ENCODE peak calls at places on chromosome 6, in ten cellular contexts. N is bronchial epithelial cell; V is lung; A is fibroblast of lung; Z is stimulated activated naive CD8-positive, alpha-beta T cell treated with anti-CD3 and anti-CD28 coated beads, Interleukin-15, amount 100 ng/mL, for 72 hours; C is choroid plexus epithelial cell; W is tibial artery; K is mesothelial cell of epicardium; Q is activated naive CD8-positive, alpha-beta T cell treated with anti-CD3 and anti-CD28 coated beads for 36 hours; G is cardiac fibroblast. X is an unnamed sample.

GRCh38 chr6:31546339-31546961 is at the start of gene ATP6V1G2:
- DNase-seq in N (peak), V (peak), A (peak), Z (peak), C (peak), W (peak), K (peak), Q (peak), G (peak), X (peak)

GRCh38 chr6:37731888-37732287 is 34.2 kb upstream of the MDGA1 start:
- DNase-seq in N (peak), V (no peak), A (no peak), Z (peak), C (no peak), W (no peak), K (no peak), Q (peak), G (no peak), X (peak)

GRCh38 chr6:129555206-129555832 is 154.7 kb downstream of the ARHGAP18 start:
- DNase-seq in N (no peak), V (no peak), A (peak), Z (no peak), C (peak), W (no peak), K (no peak), Q (no peak), G (peak), X (no peak)

GRCh38 chr6:100300221-100300736 is 164.4 kb downstream of the SIM1 start:
- DNase-seq in N (peak), V (no peak), A (peak), Z (no peak), C (peak), W (no peak), K (no peak), Q (no peak), G (peak), X (no peak)

GRCh38 chr6:143232849-143233248 is 172.2 kb downstream of the AIG1 start:
- DNase-seq in N (peak), V (peak), A (peak), Z (peak), C (peak), W (no peak), K (no peak), Q (peak), G (peak), X (peak)

GRCh38 chr6:168226832-168227434 is 92.6 kb downstream of the DACT2 start:
- DNase-seq in N (no peak), V (no peak), A (no peak), Z (no peak), C (no peak), W (no peak), K (no peak), Q (no peak), G (no peak), X (no peak)

GRCh38 chr6:3523966-3524365 is 67.1 kb upstream of the SLC22A23 start:
- DNase-seq in N (no peak), V (no peak), A (no peak), Z (no peak), C (no peak), W (no peak), K (no peak), Q (no peak), G (no peak), X (no peak)

GRCh38 chr6:113137411-113137810 is 719.7 kb upstream of the MARCKS start:
- DNase-seq in N (no peak), V (no peak), A (peak), Z (no peak), C (peak), W (no peak), K (peak), Q (no peak), G (peak), X (no peak)

GRCh38 chr6:29976588-29977424 is 34.5 kb downstream of the HLA-A start:
- DNase-seq in N (peak), V (peak), A (peak), Z (peak), C (peak), W (peak), K (peak), Q (peak), G (peak), X (peak)

GRCh38 chr6:41191569-41191968 is 9.4 kb downstream of the TREML2 start:
- DNase-seq in N (no peak), V (no peak), A (no peak), Z (no peak), C (peak), W (no peak), K (no peak), Q (no peak), G (peak), X (peak)

GRCh38 chr6:77173472-77174074 is 289.7 kb downstream of the HTR1B start:
- DNase-seq in N (peak), V (no peak), A (no peak), Z (no peak), C (peak), W (no peak), K (no peak), Q (no peak), G (peak), X (peak)

GRCh38 chr6:157579467-157580031 is 198.6 kb downstream of the ZDHHC14 start:
- DNase-seq in N (peak), V (no peak), A (no peak), Z (no peak), C (no peak), W (no peak), K (no peak), Q (no peak), G (peak), X (no peak)

GRCh38 chr6:137697267-137697938 is 169.7 kb upstream of the TNFAIP3 start:
- DNase-seq in N (peak), V (no peak), A (peak), Z (no peak), C (no peak), W (no peak), K (no peak), Q (no peak), G (peak), X (peak)

GRCh38 chr6:42572523-42572922 is 8.7 kb downstream of the UBR2 start:
- DNase-seq in N (no peak), V (no peak), A (no peak), Z (no peak), C (no peak), W (no peak), K (no peak), Q (no peak), G (no peak), X (no peak)

GRCh38 chr6:153003294-153003645 is 761 bp upstream of the MTRF1L start:
- DNase-seq in N (peak), V (no peak), A (no peak), Z (no peak), C (peak), W (peak), K (no peak), Q (no peak), G (no peak), X (no peak)

GRCh38 chr6:90131614-90132423 is 164.8 kb downstream of the BACH2 start:
- DNase-seq in N (no peak), V (no peak), A (peak), Z (no peak), C (peak), W (no peak), K (no peak), Q (no peak), G (peak), X (no peak)

GRCh38 chr6:151624900-151625536 is 131.2 kb downstream of the CCDC170 start:
- DNase-seq in N (no peak), V (no peak), A (no peak), Z (no peak), C (no peak), W (no peak), K (no peak), Q (no peak), G (no peak), X (no peak)

GRCh38 chr6:84546427-84546914 is 217.9 kb downstream of the TBX18 start:
- DNase-seq in N (peak), V (no peak), A (peak), Z (no peak), C (peak), W (no peak), K (no peak), Q (no peak), G (peak), X (no peak)

GRCh38 chr6:63643862-63644261 is 8.3 kb downstream of the PHF3 start:
- DNase-seq in N (no peak), V (no peak), A (peak), Z (no peak), C (peak), W (no peak), K (no peak), Q (no peak), G (peak), X (no peak)

GRCh38 chr6:170292111-170292777 is 1.4 kb upstream of the DLL1 start:
- DNase-seq in N (no peak), V (no peak), A (no peak), Z (no peak), C (no peak), W (no peak), K (no peak), Q (no peak), G (no peak), X (no peak)

GRCh38 chr6:76124010-76124409 is 51.5 kb upstream of the IMPG1 start:
- DNase-seq in N (no peak), V (no peak), A (no peak), Z (no peak), C (no peak), W (no peak), K (no peak), Q (no peak), G (no peak), X (no peak)

GRCh38 chr6:766625-767024 is 73.7 kb upstream of the EXOC2 start:
- DNase-seq in N (no peak), V (no peak), A (peak), Z (no peak), C (no peak), W (no peak), K (no peak), Q (no peak), G (no peak), X (no peak)

GRCh38 chr6:10315631-10316145 is 99.2 kb downstream of the TFAP2A start:
- DNase-seq in N (no peak), V (no peak), A (no peak), Z (no peak), C (no peak), W (no peak), K (no peak), Q (no peak), G (no peak), X (no peak)

GRCh38 chr6:87105823-87106222 is 10.9 kb upstream of the CGA start:
- DNase-seq in N (no peak), V (no peak), A (no peak), Z (no peak), C (peak), W (no peak), K (no peak), Q (no peak), G (peak), X (no peak)

GRCh38 chr6:42199106-42199981 is 4.6 kb upstream of the GUCA1B start:
- DNase-seq in N (peak), V (no peak), A (peak), Z (no peak), C (peak), W (no peak), K (no peak), Q (no peak), G (peak), X (no peak)

GRCh38 chr6:137000825-137001224 is 43.9 kb downstream of the IL20RA start:
- DNase-seq in N (peak), V (no peak), A (no peak), Z (no peak), C (no peak), W (no peak), K (no peak), Q (no peak), G (no peak), X (no peak)

GRCh38 chr6:11278207-11278559 is 45.7 kb upstream of the NEDD9 start:
- DNase-seq in N (peak), V (no peak), A (no peak), Z (no peak), C (no peak), W (no peak), K (no peak), Q (no peak), G (no peak), X (no peak)

GRCh38 chr6:52921743-52922142 is 12.2 kb upstream of the GSTA3 start:
- DNase-seq in N (no peak), V (no peak), A (no peak), Z (no peak), C (no peak), W (no peak), K (no peak), Q (no peak), G (no peak), X (no peak)

X was measured in H9.